ENCODE peak calls at places on chromosomes 2 and 18, in six cellular contexts. F is transverse colon, S is heart right ventricle, G is cardiac fibroblast, Z is HFFc6, L is hepatocyte. D is an unnamed sample.

GRCh38 chr2:187847245-187848208 is 293.3 kb upstream of the TFPI start:
- DNase-seq in F (no peak), S (no peak), G (no peak), Z (no peak), L (no peak), D (no peak)

GRCh38 chr18:45734944-45735343 is 11.0 kb downstream of the SLC14A1 start:
- DNase-seq in F (no peak), S (no peak), G (no peak), Z (no peak), L (no peak), D (no peak)

GRCh38 chr2:108982259-108982679 is 6.8 kb downstream of the EDAR start:
- DNase-seq in F (no peak), S (no peak), G (no peak), Z (no peak), L (no peak), D (no peak)

GRCh38 chr18:36454258-36454657 is 156.7 kb downstream of the FHOD3 start:
- DNase-seq in F (no peak), S (no peak), G (no peak), Z (no peak), L (no peak), D (no peak)

GRCh38 chr18:45241982-45242565 is 373.2 kb upstream of the SLC14A2 start:
- DNase-seq in F (no peak), S (no peak), G (no peak), Z (no peak), L (no peak), D (no peak)

GRCh38 chr2:37414470-37414949 is 70.1 kb downstream of the QPCT start:
- DNase-seq in F (no peak), S (no peak), G (peak; percentile 83), Z (peak; percentile 70), L (peak; percentile 67), D (no peak)

GRCh38 chr2:145939949-145940348 is 1420.0 kb upstream of the ZEB2 start:
- DNase-seq in F (no peak), S (no peak), G (no peak), Z (no peak), L (no peak), D (no peak)

GRCh38 chr2:237179161-237179560 is 93.5 kb downstream of the COPS8 start:
- DNase-seq in F (no peak), S (no peak), G (no peak), Z (no peak), L (no peak), D (no peak)

GRCh38 chr2:207529330-207530159 is at the start of gene CREB1:
- DNase-seq in F (peak; percentile 99), S (peak; percentile 98), G (peak; percentile 99), Z (peak; percentile 99), L (peak; percentile 99), D (peak; percentile 99)

GRCh38 chr2:3293221-3293620 is 84.4 kb downstream of the EIPR1 start:
- DNase-seq in F (no peak), S (no peak), G (no peak), Z (no peak), L (no peak), D (no peak)

GRCh38 chr2:219603784-219604183 is 6.1 kb downstream of the STK11IP start:
- DNase-seq in F (no peak), S (no peak), G (no peak), Z (no peak), L (no peak), D (no peak)

GRCh38 chr2:13488965-13489364 is 772.2 kb downstream of the TRIB2 start:
- DNase-seq in F (no peak), S (no peak), G (no peak), Z (no peak), L (no peak), D (no peak)

GRCh38 chr2:36562973-36563532 is 34.9 kb downstream of the FEZ2 start:
- DNase-seq in F (no peak), S (no peak), G (peak; percentile 73), Z (peak; percentile 47), L (no peak), D (no peak)

GRCh38 chr18:38422216-38422615 is 856.6 kb upstream of the CELF4 start:
- DNase-seq in F (no peak), S (no peak), G (no peak), Z (no peak), L (no peak), D (no peak)

GRCh38 chr18:38427736-38428135 is 862.1 kb upstream of the CELF4 start:
- DNase-seq in F (no peak), S (no peak), G (no peak), Z (no peak), L (no peak), D (no peak)

GRCh38 chr18:38427234-38427633 is 861.6 kb upstream of the CELF4 start:
- DNase-seq in F (no peak), S (no peak), G (no peak), Z (no peak), L (no peak), D (peak; percentile 34)
- TF ChIP-seq CTCF in F (no peak), S (no peak), G (no peak), Z (no peak), L (no peak), D (peak; percentile 33)

GRCh38 chr2:222919841-222920609 is 59.2 kb downstream of the ACSL3 start:
- DNase-seq in F (no peak), S (no peak), G (peak; percentile 75), Z (peak; percentile 89), L (peak; percentile 39), D (peak; percentile 15)

GRCh38 chr2:222916229-222917197 is 55.7 kb downstream of the ACSL3 start:
- DNase-seq in F (no peak), S (no peak), G (no peak), Z (no peak), L (no peak), D (no peak)

GRCh38 chr2:222912776-222913175 is 51.9 kb downstream of the ACSL3 start:
- DNase-seq in F (no peak), S (no peak), G (no peak), Z (no peak), L (no peak), D (no peak)

GRCh38 chr2:222912117-222912516 is 51.3 kb downstream of the ACSL3 start:
- DNase-seq in F (no peak), S (no peak), G (peak; percentile 65), Z (no peak), L (no peak), D (no peak)

DNA sequence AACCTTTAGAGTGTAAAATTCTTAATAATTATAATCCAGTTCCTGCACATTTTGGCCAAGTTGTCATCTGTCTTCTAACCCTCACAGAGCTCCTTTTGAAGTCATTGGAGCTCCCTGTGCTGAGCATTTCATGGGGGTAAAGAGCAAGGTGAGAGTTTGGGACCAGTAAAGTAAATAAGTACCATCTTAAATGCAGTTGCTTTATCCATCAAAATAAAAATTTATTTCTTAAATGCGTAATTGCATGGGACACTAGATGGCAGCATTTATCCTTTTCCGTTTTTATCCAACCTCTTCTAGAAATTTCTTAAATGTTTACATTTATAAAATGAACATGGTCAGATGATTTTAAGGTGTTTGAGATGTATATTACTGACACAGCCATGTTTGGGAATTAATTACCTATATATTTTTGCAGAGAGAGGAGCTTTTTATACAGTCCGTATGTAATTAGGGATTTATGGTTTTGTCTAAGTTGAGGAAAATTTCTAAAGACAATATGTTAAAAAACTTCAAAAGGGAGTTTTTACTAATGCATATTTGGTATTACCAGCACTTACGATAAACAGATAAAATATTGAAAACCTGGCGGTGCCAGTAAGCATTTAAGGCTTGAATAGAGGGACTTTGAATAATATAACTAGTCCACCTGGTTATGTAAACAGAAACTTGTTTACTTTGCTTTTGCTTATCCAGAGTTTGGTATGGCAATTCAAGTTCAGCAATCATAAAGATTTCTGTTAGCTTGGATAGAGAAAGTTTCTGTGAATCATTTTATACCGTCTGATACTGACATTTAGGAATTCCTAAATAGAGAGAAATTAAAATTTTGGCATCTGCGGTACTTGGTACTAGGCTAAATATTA is 54.5 kb downstream of the ACSL3 start:
- DNase-seq in F (no peak), S (no peak), G (peak; percentile 49), Z (peak; percentile 33), L (peak; percentile 17), D (no peak)
- TF ChIP-seq CTCF in F (peak; percentile 56), S (peak; percentile 61), G (peak; percentile 44), Z (peak; percentile 86), L (peak; percentile 62), D (no peak)

DNA sequence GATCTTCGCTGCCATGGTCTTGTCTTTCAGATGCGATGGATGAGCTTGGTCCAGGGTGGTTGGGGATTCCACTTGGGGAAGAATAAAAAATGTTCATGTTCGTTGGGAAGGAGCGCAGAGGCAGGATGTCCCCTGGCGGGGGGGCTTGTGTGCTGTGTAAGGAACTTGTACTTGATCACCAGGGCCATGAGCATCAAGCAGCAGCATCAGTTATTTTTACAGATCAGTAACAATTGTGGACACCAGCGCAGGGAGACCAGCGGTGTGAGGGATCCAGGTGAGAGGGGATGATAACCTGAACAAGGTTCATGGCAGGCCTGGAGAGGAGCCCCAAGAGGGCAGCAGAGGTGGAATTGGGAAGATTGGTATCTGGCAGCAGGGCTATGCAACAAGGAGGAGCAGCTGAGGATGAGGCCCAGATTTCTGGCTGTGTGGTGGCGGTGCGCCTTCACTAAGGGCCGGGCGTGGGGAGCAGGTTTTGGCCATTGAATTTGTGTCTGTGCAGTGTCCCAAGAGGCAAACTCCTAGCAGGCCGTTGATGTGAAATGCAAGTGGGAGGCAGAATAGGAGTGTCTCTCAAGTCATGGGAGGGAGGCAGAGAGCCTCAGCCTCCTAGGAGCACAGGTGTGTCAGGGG is 3.9 kb downstream of the CNNM3 start:
- DNase-seq in F (no peak), S (no peak), G (no peak), Z (no peak), L (no peak), D (no peak)
- TF ChIP-seq CTCF in F (no peak), S (no peak), G (no peak), Z (no peak), L (no peak), D (peak; percentile 9)

GRCh38 chr2:11708106-11708505 is 38.1 kb upstream of the NTSR2 start:
- DNase-seq in F (no peak), S (no peak), G (peak; percentile 59), Z (no peak), L (no peak), D (no peak)

GRCh38 chr2:11710210-11710609 is 36.2 kb upstream of the LPIN1 start:
- DNase-seq in F (no peak), S (no peak), G (peak; percentile 86), Z (peak; percentile 72), L (peak; percentile 59), D (peak; percentile 58)

GRCh38 chr2:11712866-11713265 is 33.6 kb upstream of the LPIN1 start:
- DNase-seq in F (no peak), S (no peak), G (no peak), Z (no peak), L (no peak), D (no peak)

GRCh38 chr2:11709293-11709692 is 37.1 kb upstream of the LPIN1 start:
- DNase-seq in F (no peak), S (no peak), G (no peak), Z (no peak), L (no peak), D (no peak)

DNA sequence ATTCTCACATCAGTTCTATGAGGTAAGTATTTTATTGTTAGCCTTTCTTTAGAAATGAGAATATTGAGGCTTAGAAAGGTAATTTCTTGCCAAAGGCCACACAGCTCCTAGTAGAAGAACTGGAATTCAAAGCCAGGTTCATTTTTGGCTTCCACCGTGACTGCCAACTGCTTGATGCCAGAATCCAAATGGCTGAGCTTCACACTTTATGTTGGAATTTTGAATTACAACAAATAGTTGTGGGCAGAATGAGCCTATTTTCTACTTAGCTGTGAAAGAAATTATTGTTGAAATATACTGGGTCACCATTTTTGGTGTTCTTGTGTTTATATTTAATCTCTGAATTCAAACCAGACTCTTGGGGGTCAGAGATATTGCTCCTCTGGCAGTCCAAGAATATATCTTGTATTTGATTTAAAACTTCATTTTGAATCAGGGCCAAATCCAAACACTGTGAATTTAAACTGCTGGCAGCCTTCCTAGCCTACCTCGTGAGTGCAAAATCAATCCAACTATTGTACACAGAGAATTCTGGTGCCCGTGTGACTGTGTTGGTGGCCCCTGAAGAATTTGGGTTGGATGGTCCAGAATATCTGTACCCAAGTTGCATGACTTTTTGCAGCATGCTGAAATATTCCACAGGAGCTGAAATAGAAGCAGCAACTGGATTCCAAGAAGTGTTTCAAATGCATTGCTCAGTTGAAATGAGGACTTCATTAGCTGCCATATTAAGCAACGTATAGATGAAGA is 35.6 kb upstream of the LPIN1 start:
- DNase-seq in F (no peak), S (no peak), G (peak; percentile 56), Z (no peak), L (no peak), D (peak; percentile 10)
- TF ChIP-seq CTCF in F (no peak), S (no peak), G (no peak), Z (no peak), L (no peak), D (no peak)

D was measured in Calu3.